ENCODE peak calls at places on chromosomes 12 and 14, in four cellular contexts. C is fibroblast of lung, S is psoas muscle, F is small intestine. B is an unnamed sample.

GRCh38 chr14:104894331-104895206 is 29.5 kb downstream of the CEP170B start:
- DNase-seq in C (no peak), S (peak; percentile 11), F (no peak), B (peak; percentile 26)

GRCh38 chr12:105385141-105385540 is 54.6 kb downstream of the C12orf75 start:
- DNase-seq in C (peak; percentile 66), S (no peak), F (no peak), B (no peak)

GRCh38 chr14:68951051-68951797 is 27.9 kb downstream of the ACTN1 start:
- DNase-seq in C (peak; percentile 96), S (peak; percentile 87), F (peak; percentile 34), B (peak; percentile 82)

GRCh38 chr14:69002069-69002468 is 23.0 kb upstream of the ACTN1 start:
- DNase-seq in C (no peak), S (no peak), F (peak; percentile 48), B (peak; percentile 52)

GRCh38 chr12:20364501-20364900 is 3.8 kb upstream of the PDE3A start:
- DNase-seq in C (no peak), S (no peak), F (peak; percentile 12), B (peak; percentile 39)

GRCh38 chr14:93430889-93431670 is at the start of gene UNC79:
- DNase-seq in C (peak; percentile 27), S (peak; percentile 17), F (no peak), B (no peak)

GRCh38 chr12:111757361-111758119 is 9.2 kb upstream of the ALDH2 start:
- DNase-seq in C (peak; percentile 70), S (peak; percentile 64), F (no peak), B (peak; percentile 42)

GRCh38 chr12:105477873-105478272 is 147.4 kb downstream of the C12orf75 start:
- DNase-seq in C (no peak), S (no peak), F (no peak), B (peak; percentile 30)

GRCh38 chr12:55718020-55718419 is 2.2 kb upstream of the RDH5 start:
- DNase-seq in C (peak; percentile 62), S (peak; percentile 17), F (no peak), B (no peak)

GRCh38 chr12:1741154-1741949 is 50.5 kb downstream of the ADIPOR2 start:
- DNase-seq in C (peak; percentile 58), S (no peak), F (no peak), B (no peak)
- H3K4me1 ChIP-seq in C (peaks cover 3% of the 10 kb centered on the region), S (peaks cover 59% of the 10 kb centered on the region), F (no peaks in the 10 kb centered on the region), B (no peaks in the 10 kb centered on the region)

DNA sequence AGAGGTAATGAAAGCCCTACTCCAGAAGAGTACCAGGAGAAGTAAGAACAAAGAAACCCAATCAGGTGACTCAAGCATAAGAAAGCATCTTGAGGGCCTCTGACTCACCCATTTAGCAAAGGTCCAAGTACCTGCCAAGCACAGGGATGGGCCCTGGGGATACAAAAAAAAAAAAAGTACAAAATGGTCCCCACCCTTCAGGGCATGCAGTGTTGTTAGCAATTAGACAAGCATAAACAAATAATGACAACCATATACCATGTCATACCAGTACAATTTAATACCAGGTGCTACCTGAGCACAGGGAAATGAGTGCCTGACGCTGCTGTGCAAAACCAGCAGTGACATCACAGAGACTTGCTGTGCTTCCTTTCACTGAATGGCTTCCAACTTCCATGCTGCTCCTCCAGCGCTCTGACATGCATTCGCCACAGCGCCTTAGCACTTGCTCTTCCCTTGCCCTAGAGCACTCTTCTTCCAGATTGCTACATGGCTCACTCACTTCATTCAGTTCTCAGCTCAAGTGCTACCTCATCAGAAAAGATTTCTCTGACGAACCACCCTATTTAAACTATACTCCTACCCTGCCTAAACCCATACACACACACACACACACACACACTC is 12.7 kb upstream of the EPS8 start:
- DNase-seq in C (peak; percentile 60), S (no peak), F (peak; percentile 60), B (no peak)
- H3K4me1 ChIP-seq in C (peaks cover 4% of the 10 kb centered on the region), S (no peaks in the 10 kb centered on the region), F (no peaks in the 10 kb centered on the region), B (no peaks in the 10 kb centered on the region)

GRCh38 chr14:54682578-54682977 is 115.7 kb downstream of the SAMD4A start:
- DNase-seq in C (no peak), S (no peak), F (no peak), B (no peak)
- H3K4me1 ChIP-seq in C (peaks cover 46% of the 10 kb centered on the region), S (peaks cover 43% of the 10 kb centered on the region), F (peaks cover 8% of the 10 kb centered on the region), B (peaks cover 91% of the 10 kb centered on the region)

GRCh38 chr12:124397807-124398577 is 103.1 kb downstream of the RFLNA start:
- DNase-seq in C (no peak), S (no peak), F (peak; percentile 67), B (no peak)

GRCh38 chr12:124395284-124395752 is 100.4 kb downstream of the RFLNA start:
- DNase-seq in C (no peak), S (no peak), F (no peak), B (no peak)

GRCh38 chr12:124397399-124397679 is 102.4 kb downstream of the RFLNA start:
- DNase-seq in C (no peak), S (no peak), F (no peak), B (no peak)

GRCh38 chr12:124395986-124396385 is 101.1 kb downstream of the RFLNA start:
- DNase-seq in C (no peak), S (no peak), F (peak; percentile 32), B (no peak)

GRCh38 chr12:124396544-124397398 is 101.9 kb downstream of the RFLNA start:
- DNase-seq in C (no peak), S (no peak), F (peak; percentile 93), B (peak; percentile 65)
- H3K4me1 ChIP-seq in C (peaks cover 28% of the 10 kb centered on the region), S (peaks cover 65% of the 10 kb centered on the region), F (peaks cover 12% of the 10 kb centered on the region), B (peaks cover 66% of the 10 kb centered on the region)